ENCODE peak calls at places on chromosome 4, in six cellular contexts. B, J, O, Q, S and N are unnamed samples.

GRCh38 chr4:109811707-109812106 is 3.9 kb upstream of the GAR1 start:
- DNase-seq in J (no peak), O (no peak), B (no peak), S (no peak), Q (no peak), N (no peak)

GRCh38 chr4:53905935-53906377 is 158.4 kb downstream of the CHIC2 start:
- DNase-seq in Q (no peak), J (no peak), O (peak; percentile 88), B (peak; percentile 73), S (peak; percentile 84), N (peak; percentile 46)

GRCh38 chr4:163693776-163694175 is 199.3 kb downstream of the TMA16 start:
- DNase-seq in J (no peak), Q (no peak), O (peak; percentile 53), S (peak; percentile 53), B (no peak), N (peak; percentile 47)

GRCh38 chr4:169604131-169604900 is 8.1 kb downstream of the NEK1 start:
- DNase-seq in J (peak; percentile 43), O (peak; percentile 79), S (peak; percentile 73), Q (no peak), B (no peak), N (no peak)

GRCh38 chr4:16227462-16227868 is 1.2 kb upstream of the TAPT1 start:
- DNase-seq in S (peak; percentile 45), J (no peak), Q (no peak), B (peak; percentile 59), O (peak; percentile 53), N (no peak)

GRCh38 chr4:184548651-184549341 is 74.4 kb upstream of the IRF2 start:
- DNase-seq in O (no peak), J (no peak), S (no peak), Q (no peak), B (no peak), N (no peak)

GRCh38 chr4:70183168-70183939 is 12.2 kb upstream of the ODAM start:
- DNase-seq in B (peak; percentile 80), J (no peak), O (peak; percentile 54), Q (no peak), S (peak; percentile 79), N (peak; percentile 21)

GRCh38 chr4:109465065-109465464 is 31.4 kb downstream of the SEC24B start:
- DNase-seq in O (no peak), S (peak; percentile 7), B (no peak), J (no peak), Q (no peak), N (no peak)

GRCh38 chr4:91936301-91936700 is 367.5 kb upstream of the GRID2 start:
- DNase-seq in Q (no peak), B (peak; percentile 35), J (no peak), O (no peak), S (peak; percentile 35), N (peak; percentile 49)

GRCh38 chr4:134201216-134202098 is at the start of gene PABPC4L:
- DNase-seq in S (peak; percentile 63), O (peak; percentile 56), Q (no peak), B (peak; percentile 83), J (no peak), N (peak; percentile 29)

GRCh38 chr4:39627413-39627812 is 11.3 kb downstream of the SMIM14 start:
- DNase-seq in O (no peak), J (no peak), B (no peak), Q (no peak), S (no peak), N (no peak)
- H3K4me3 ChIP-seq in O (no peak overlapping the region), J (no peak overlapping the region), B (no peak overlapping the region), Q (no peak overlapping the region), S (no peak overlapping the region), N (no peak overlapping the region)

DNA sequence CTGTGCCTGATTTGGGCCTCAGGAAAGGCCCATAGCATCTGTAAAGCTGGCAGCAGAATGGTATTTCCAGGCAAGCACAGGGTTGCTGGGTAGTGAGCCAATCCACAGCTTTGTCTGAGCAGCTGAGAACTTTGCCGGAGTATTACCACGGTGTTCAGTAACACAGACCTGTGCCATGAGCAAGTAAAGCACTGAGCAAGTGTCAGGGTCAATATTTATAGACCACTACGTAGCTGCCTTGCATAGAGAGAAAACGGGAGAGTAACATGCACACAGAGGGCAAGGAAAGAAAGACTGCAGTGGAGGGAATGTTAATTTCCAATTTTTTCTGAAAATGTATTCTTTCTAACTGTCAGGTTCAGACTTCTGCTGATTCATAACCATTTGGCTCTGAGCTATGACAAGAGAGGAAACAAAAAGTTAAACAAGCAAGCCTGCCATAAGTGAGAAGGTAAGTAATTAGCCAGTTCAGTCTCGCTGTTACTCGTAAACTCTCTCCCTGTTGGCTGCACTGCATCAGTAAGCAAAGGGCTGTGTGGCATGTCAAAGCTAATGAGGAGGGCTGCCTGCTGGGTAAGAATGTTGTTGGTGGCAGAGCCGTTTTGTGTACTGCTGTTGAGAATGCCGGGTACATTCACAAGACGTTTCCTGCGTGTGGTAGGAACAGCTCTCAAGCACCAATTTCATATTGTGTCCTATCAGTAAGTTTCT is 238.1 kb downstream of the BMPR1B start:
- DNase-seq in B (peak; percentile 37), J (no peak), O (peak; percentile 12), Q (no peak), S (peak; percentile 26), N (no peak)
- H3K4me3 ChIP-seq in B (no peak overlapping the region), J (no peak overlapping the region), O (peak overlapping the region; percentile 63), Q (no peak overlapping the region), S (no peak overlapping the region), N (no peak overlapping the region)

GRCh38 chr4:182254381-182254780 is 11.2 kb downstream of the TENM3 start:
- DNase-seq in J (no peak), O (no peak), S (no peak), B (no peak), Q (no peak), N (no peak)
- H3K4me3 ChIP-seq in J (no peak overlapping the region), O (no peak overlapping the region), S (no peak overlapping the region), B (no peak overlapping the region), Q (no peak overlapping the region), N (no peak overlapping the region)

DNA sequence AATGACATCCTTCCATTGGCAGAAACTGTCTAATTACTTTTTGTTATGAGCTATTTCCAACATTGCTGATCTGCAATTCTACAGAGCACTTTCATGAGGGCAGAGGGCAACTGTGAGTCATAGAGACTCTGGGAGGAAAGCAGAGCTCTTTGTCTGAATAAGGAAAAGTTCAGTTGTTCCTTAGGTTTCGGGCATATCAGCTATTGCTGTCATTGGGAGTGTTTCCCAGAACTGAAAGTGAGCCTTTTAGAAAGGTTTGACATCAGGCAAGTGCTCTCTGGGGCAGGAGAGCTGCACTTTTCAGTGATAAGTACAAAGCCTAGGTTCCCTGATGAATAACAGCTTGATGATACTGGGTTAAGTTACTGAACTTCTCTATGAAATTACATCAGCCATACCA is 119.2 kb upstream of the EDNRA start:
- DNase-seq in B (peak; percentile 44), S (peak; percentile 98), O (peak; percentile 94), Q (peak; percentile 53), J (peak; percentile 43), N (peak; percentile 89)
- H3K4me3 ChIP-seq in B (no peak overlapping the region), S (no peak overlapping the region), O (no peak overlapping the region), Q (no peak overlapping the region), J (no peak overlapping the region), N (no peak overlapping the region)

DNA sequence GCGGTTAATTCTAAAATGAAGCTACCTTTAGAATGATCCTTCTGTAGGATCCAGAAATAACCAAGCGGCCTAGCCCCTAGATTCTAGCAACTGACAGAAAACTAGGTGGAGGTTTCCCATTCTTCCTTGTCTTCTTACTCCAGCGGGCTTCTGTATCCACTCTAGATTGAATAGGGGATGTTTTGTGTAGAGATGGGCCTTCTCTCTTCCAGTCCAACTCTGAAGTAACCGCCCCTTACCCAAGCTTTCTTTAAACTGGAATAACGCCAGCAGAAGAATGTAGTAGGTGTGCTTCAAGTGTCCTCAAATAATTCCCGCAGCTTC is 386 bp upstream of the TMEM184C start:
- DNase-seq in J (no peak), Q (no peak), S (no peak), B (no peak), O (no peak), N (no peak)
- H3K4me3 ChIP-seq in J (peak overlapping the region; percentile 81), Q (peak overlapping the region; percentile 84), S (peak overlapping the region; percentile 75), B (peak overlapping the region; percentile 72), O (peak overlapping the region; percentile 98), N (peak overlapping the region; percentile 77)

GRCh38 chr4:73267050-73267449 is 8.5 kb upstream of the ANKRD17 start:
- DNase-seq in Q (no peak), O (no peak), J (no peak), S (no peak), B (no peak), N (no peak)
- H3K4me3 ChIP-seq in Q (no peak overlapping the region), O (no peak overlapping the region), J (no peak overlapping the region), S (no peak overlapping the region), B (no peak overlapping the region), N (no peak overlapping the region)